ENCODE peak calls at places on chromosomes 5 and 9, in seven cellular contexts. G, P, W, J, C, I and T are unnamed samples.

GRCh38 chr9:14351206-14351605 is 37.3 kb upstream of the NFIB start:
- DNase-seq in G (no peak), P (no peak), W (no peak), J (no peak), C (peak), I (no peak), T (no peak)

GRCh38 chr5:92371889-92372235 is 988.7 kb upstream of the ARRDC3 start:
- DNase-seq in G (no peak), P (no peak), W (peak), J (no peak), C (no peak), I (no peak), T (no peak)

GRCh38 chr5:98816574-98817222 is 43.2 kb downstream of the RGMB start:
- DNase-seq in G (no peak), P (no peak), W (no peak), J (no peak), C (no peak), I (no peak), T (no peak)

GRCh38 chr5:88380332-88380731 is 111.7 kb upstream of the TMEM161B start:
- DNase-seq in G (no peak), P (no peak), W (no peak), J (no peak), C (no peak), I (no peak), T (no peak)

GRCh38 chr5:74848553-74849025 is 17.6 kb downstream of the FAM169A start:
- DNase-seq in G (no peak), P (no peak), W (no peak), J (no peak), C (no peak), I (no peak), T (no peak)

GRCh38 chr5:172284275-172284971 is 859 bp upstream of the UBTD2 start:
- DNase-seq in G (no peak), P (peak), W (no peak), J (no peak), C (no peak), I (no peak), T (no peak)

GRCh38 chr9:90835206-90835605 is 33.6 kb downstream of the SYK start:
- DNase-seq in G (no peak), P (no peak), W (no peak), J (no peak), C (no peak), I (no peak), T (no peak)

GRCh38 chr5:173707392-173707791 is 90.9 kb upstream of the BOD1 start:
- DNase-seq in G (no peak), P (no peak), W (peak), J (no peak), C (peak), I (peak), T (peak)

GRCh38 chr9:111819360-111819759 is 24.6 kb upstream of the SHOC1 start:
- DNase-seq in G (no peak), P (no peak), W (no peak), J (no peak), C (no peak), I (no peak), T (no peak)

GRCh38 chr9:129617167-129617566 is 3.7 kb downstream of the C9orf50 start:
- DNase-seq in G (peak), P (no peak), W (peak), J (peak), C (no peak), I (no peak), T (peak)

GRCh38 chr9:135747311-135747710 is 45.3 kb downstream of the KCNT1 start:
- DNase-seq in G (no peak), P (no peak), W (no peak), J (no peak), C (no peak), I (no peak), T (no peak)

GRCh38 chr5:56516936-56517521 is 283.9 kb upstream of the ANKRD55 start:
- DNase-seq in G (no peak), P (no peak), W (peak), J (no peak), C (no peak), I (no peak), T (no peak)

GRCh38 chr9:136700959-136701664 is 11.3 kb upstream of the DIPK1B start:
- DNase-seq in G (peak), P (peak), W (peak), J (no peak), C (no peak), I (no peak), T (peak)

GRCh38 chr5:177402271-177403043 is 2.0 kb upstream of the PFN3 start:
- DNase-seq in G (peak), P (peak), W (peak), J (no peak), C (peak), I (no peak), T (peak)

GRCh38 chr5:57302643-57303042 is 128.8 kb downstream of the GPBP1 start:
- DNase-seq in G (no peak), P (no peak), W (peak), J (no peak), C (no peak), I (no peak), T (peak)

GRCh38 chr5:6448622-6449464 is at the start of gene UBE2QL1:
- DNase-seq in G (no peak), P (peak), W (no peak), J (no peak), C (peak), I (no peak), T (no peak)

GRCh38 chr9:88952976-88953375 is 38.3 kb upstream of the S1PR3 start:
- DNase-seq in G (no peak), P (no peak), W (no peak), J (no peak), C (no peak), I (no peak), T (no peak)

GRCh38 chr9:137488330-137488653 is 29.2 kb upstream of the NSMF start:
- DNase-seq in G (no peak), P (peak), W (no peak), J (no peak), C (no peak), I (no peak), T (no peak)

DNA sequence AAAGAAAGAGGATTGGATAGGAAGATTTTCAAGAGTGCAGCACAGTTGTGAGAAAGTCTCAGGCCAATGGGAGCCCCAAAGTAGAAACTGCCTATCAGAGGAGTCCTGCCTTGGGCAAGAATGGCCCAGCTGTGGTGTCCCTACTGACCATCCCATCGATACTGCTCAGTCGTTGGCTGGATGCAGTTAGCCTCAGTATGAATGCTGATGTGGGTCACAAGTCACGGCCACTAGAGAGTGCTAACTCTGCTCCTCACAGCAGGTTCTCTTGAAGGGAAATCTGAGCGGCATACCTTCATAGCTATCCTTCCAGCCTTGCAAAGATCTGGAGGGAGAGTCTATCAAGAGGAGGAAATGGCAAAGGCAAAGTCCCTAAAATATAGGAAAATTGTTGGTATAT is 11.6 kb upstream of the CETN3 start:
- DNase-seq in G (no peak), P (no peak), W (peak), J (no peak), C (no peak), I (no peak), T (no peak)
- TF ChIP-seq CTCF in G (no peak), P (no peak), W (no peak), J (peak), C (no peak), I (peak), T (peak)

DNA sequence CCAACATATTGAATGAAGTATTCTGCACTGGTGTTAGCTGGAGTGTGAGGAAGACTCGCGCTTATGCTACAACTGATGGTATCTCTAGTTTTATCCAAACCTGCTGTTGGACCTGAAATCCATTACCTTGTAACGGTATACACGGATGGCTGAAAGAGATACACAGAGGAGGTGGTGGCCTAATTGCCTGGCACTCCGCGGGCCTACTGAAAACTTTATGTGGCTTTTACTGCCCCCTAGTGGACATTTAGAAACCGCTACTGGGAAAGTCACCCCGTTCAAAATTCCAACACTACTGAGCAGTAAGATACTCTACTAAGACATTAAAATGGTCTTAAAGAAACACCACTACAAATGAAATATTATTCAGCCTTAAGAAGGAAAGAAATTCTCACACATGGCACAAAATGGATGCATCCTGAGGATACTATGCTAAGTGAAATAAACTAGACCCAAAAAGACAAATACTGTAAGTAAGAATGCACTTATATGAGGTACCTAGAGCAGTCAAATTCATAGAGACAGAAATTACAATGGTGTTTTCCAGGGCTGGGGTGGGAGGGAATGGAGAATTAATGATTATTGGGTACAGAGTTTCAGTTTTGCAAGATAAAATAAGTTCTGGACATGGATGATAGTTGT is 100.4 kb downstream of the TTLL11 start:
- DNase-seq in G (peak), P (no peak), W (peak), J (peak), C (peak), I (peak), T (peak)
- TF ChIP-seq CTCF in G (peak), P (peak), W (peak), J (peak), C (peak), I (peak), T (peak)

GRCh38 chr5:53029608-53030007 is 40.5 kb downstream of the ITGA2 start:
- DNase-seq in G (no peak), P (no peak), W (no peak), J (no peak), C (no peak), I (no peak), T (no peak)

GRCh38 chr5:53034832-53035231 is 45.7 kb downstream of the ITGA2 start:
- DNase-seq in G (no peak), P (no peak), W (no peak), J (no peak), C (no peak), I (no peak), T (no peak)

GRCh38 chr5:53030828-53031425 is 41.8 kb downstream of the ITGA2 start:
- DNase-seq in G (no peak), P (no peak), W (peak), J (no peak), C (no peak), I (no peak), T (no peak)

GRCh38 chr5:53032188-53032587 is 43.0 kb downstream of the ITGA2 start:
- DNase-seq in G (no peak), P (no peak), W (no peak), J (no peak), C (no peak), I (no peak), T (no peak)

GRCh38 chr5:53031695-53032096 is 42.5 kb downstream of the ITGA2 start:
- DNase-seq in G (peak), P (no peak), W (peak), J (peak), C (no peak), I (peak), T (peak)
- TF ChIP-seq CTCF in G (no peak), P (no peak), W (no peak), J (no peak), C (no peak), I (no peak), T (no peak)

DNA sequence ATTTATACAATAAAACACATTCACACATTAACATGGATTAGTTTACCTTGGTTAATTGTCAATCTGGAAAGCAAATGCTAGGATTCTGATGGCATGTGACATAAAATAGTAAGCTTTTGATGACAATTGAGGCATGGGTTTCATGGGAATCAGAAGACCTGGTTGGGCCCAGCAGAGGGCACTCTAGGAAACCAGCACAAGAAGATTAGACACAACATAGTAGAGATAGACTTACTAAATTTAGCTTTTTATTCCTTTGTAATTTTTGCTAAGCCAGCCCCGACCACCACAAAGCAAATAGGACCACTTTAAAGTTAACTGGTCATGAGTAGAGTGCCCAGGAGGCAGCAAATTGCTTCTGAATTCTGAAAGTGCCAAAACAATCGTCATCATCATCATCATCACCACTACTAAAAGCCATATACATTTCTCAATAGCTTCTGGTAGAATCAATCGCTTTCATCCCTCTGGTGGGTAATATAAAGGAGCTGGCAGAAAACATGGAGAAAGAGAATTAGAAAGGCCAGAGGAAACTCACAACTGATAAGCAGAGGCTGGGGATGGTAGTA is 163.2 kb downstream of the ARRDC3 start:
- DNase-seq in G (peak), P (no peak), W (peak), J (no peak), C (no peak), I (peak), T (peak)
- TF ChIP-seq CTCF in G (no peak), P (peak), W (peak), J (peak), C (no peak), I (peak), T (peak)